ENCODE peak calls at places on chromosome 19, in seven cellular contexts. N is mucosa of descending colon, S is T-cell, R is cardiac septum, A is body of pancreas, Q is DND-41, F is Calu3. W is an unnamed sample.

GRCh38 chr19:4380254-4380727 is 20.1 kb downstream of the SH3GL1 start:
- DNase-seq in N (peak), S (peak), R (peak), A (no peak), Q (no peak), F (no peak), W (no peak)

GRCh38 chr19:30091856-30092255 is 149.8 kb downstream of the URI1 start:
- DNase-seq in N (no peak), S (no peak), R (no peak), A (no peak), Q (no peak), F (no peak), W (no peak)

GRCh38 chr19:9839415-9839814 is 4.3 kb downstream of the PIN1 start:
- DNase-seq in N (no peak), S (no peak), R (no peak), A (no peak), Q (no peak), F (no peak), W (no peak)

GRCh38 chr19:51372649-51373504 is at the start of gene NKG7:
- DNase-seq in N (peak), S (peak), R (peak), A (peak), Q (peak), F (no peak), W (no peak)

GRCh38 chr19:41223431-41224234 is 4.6 kb downstream of the AXL start:
- DNase-seq in N (no peak), S (no peak), R (no peak), A (peak), Q (no peak), F (peak), W (peak)

GRCh38 chr19:7272856-7273578 is 21.2 kb downstream of the INSR start:
- DNase-seq in N (no peak), S (no peak), R (no peak), A (no peak), Q (peak), F (no peak), W (no peak)

GRCh38 chr19:18351544-18351943 is 11.1 kb downstream of the PGPEP1 start:
- DNase-seq in N (no peak), S (no peak), R (no peak), A (no peak), Q (no peak), F (no peak), W (no peak)

GRCh38 chr19:12779162-12779993 is 4.0 kb upstream of the HOOK2 start:
- DNase-seq in N (peak), S (no peak), R (no peak), A (peak), Q (peak), F (peak), W (peak)

GRCh38 chr19:22882797-22883196 is 50.7 kb downstream of the ZNF723 start:
- DNase-seq in N (no peak), S (no peak), R (no peak), A (no peak), Q (peak), F (no peak), W (no peak)

GRCh38 chr19:58338825-58339558 is 12.2 kb downstream of the ZSCAN22 start:
- DNase-seq in N (no peak), S (no peak), R (no peak), A (no peak), Q (no peak), F (no peak), W (peak)

GRCh38 chr19:10292206-10292788 is 2.5 kb downstream of the ICAM5 start:
- DNase-seq in N (peak), S (peak), R (peak), A (peak), Q (no peak), F (peak), W (no peak)

GRCh38 chr19:10122066-10122465 is 2.4 kb upstream of the EIF3G start:
- DNase-seq in N (no peak), S (no peak), R (no peak), A (no peak), Q (no peak), F (no peak), W (no peak)

GRCh38 chr19:38247126-38247525 is 9.0 kb downstream of the PPP1R14A start:
- DNase-seq in N (no peak), S (no peak), R (no peak), A (no peak), Q (no peak), F (no peak), W (no peak)

GRCh38 chr19:3454656-3455392 is 25.5 kb downstream of the SMIM24 start:
- DNase-seq in N (no peak), S (no peak), R (no peak), A (no peak), Q (no peak), F (no peak), W (no peak)

GRCh38 chr19:42115219-42115618 is 17.0 kb downstream of the POU2F2 start:
- DNase-seq in N (no peak), S (no peak), R (no peak), A (peak), Q (no peak), F (no peak), W (no peak)

GRCh38 chr19:43574424-43575155 is 737 bp downstream of the XRCC1 start:
- DNase-seq in N (no peak), S (no peak), R (no peak), A (no peak), Q (no peak), F (no peak), W (no peak)

GRCh38 chr19:18279266-18279515 is 2.2 kb downstream of the JUND start:
- DNase-seq in N (no peak), S (no peak), R (no peak), A (no peak), Q (no peak), F (no peak), W (no peak)

GRCh38 chr19:294819-295686 is 3.9 kb upstream of the PLPP2 start:
- DNase-seq in N (no peak), S (no peak), R (no peak), A (peak), Q (peak), F (peak), W (peak)

GRCh38 chr19:8610041-8610927 is at the start of gene ADAMTS10:
- DNase-seq in N (no peak), S (peak), R (no peak), A (no peak), Q (peak), F (no peak), W (no peak)

GRCh38 chr19:18416778-18417249 is 2.4 kb upstream of the SSBP4 start:
- DNase-seq in N (peak), S (peak), R (peak), A (peak), Q (peak), F (peak), W (peak)

GRCh38 chr19:50352242-50352641 is 13.2 kb downstream of the NAPSA start:
- DNase-seq in N (no peak), S (no peak), R (no peak), A (no peak), Q (no peak), F (no peak), W (no peak)

GRCh38 chr19:3725121-3725520 is 16.9 kb downstream of the TJP3 start:
- DNase-seq in N (no peak), S (no peak), R (no peak), A (no peak), Q (no peak), F (no peak), W (no peak)

GRCh38 chr19:51258761-51259160 is 7.9 kb downstream of the SIGLECL1 start:
- DNase-seq in N (no peak), S (no peak), R (no peak), A (no peak), Q (no peak), F (no peak), W (no peak)

GRCh38 chr19:18645035-18645511 is 8.2 kb downstream of the KLHL26 start:
- DNase-seq in N (no peak), S (no peak), R (no peak), A (no peak), Q (no peak), F (no peak), W (no peak)

GRCh38 chr19:49861127-49861526 is 6.2 kb downstream of the PNKP start:
- DNase-seq in N (peak), S (no peak), R (no peak), A (peak), Q (no peak), F (peak), W (no peak)

GRCh38 chr19:4909172-4909896 is at the start of gene UHRF1:
- DNase-seq in N (peak), S (no peak), R (no peak), A (no peak), Q (peak), F (peak), W (peak)

GRCh38 chr19:50851620-50852019 is 3.1 kb upstream of the KLK3 start:
- DNase-seq in N (no peak), S (no peak), R (no peak), A (no peak), Q (no peak), F (no peak), W (no peak)

GRCh38 chr19:38412491-38412890 is 9.6 kb downstream of the FAM98C start:
- DNase-seq in N (no peak), S (no peak), R (no peak), A (no peak), Q (no peak), F (no peak), W (no peak)